ENCODE peak calls at places on chromosomes 6 and 20, in nine cellular contexts. One of them, this sample, is unnamed.

GRCh38 chr6:132937466-132937906 is 123.1 kb downstream of the RPS12 start:
- DNase-seq in transverse colon: peak; percentile 14
- DNase-seq in neural progenitor cell: peak; percentile 77
- DNase-seq in left ventricle myocardium inferior: no peak
- DNase-seq in WERI-Rb-1: peak; percentile 59
- DNase-seq in adrenal gland: peak; percentile 68
- DNase-seq in fibroblast of pulmonary artery: peak; percentile 45
- DNase-seq in A549: peak; percentile 46
- DNase-seq in AG10803: peak; percentile 16
- DNase-seq in this sample: no peak

GRCh38 chr20:3082955-3083952 is 1.3 kb downstream of the AVP start:
- DNase-seq in adrenal gland: no peak
- DNase-seq in fibroblast of pulmonary artery: no peak
- DNase-seq in A549: no peak
- DNase-seq in transverse colon: no peak
- DNase-seq in neural progenitor cell: peak; percentile 47
- DNase-seq in WERI-Rb-1: no peak
- DNase-seq in left ventricle myocardium inferior: no peak
- DNase-seq in AG10803: no peak
- DNase-seq in this sample: no peak

GRCh38 chr6:57324538-57324937 is 7.1 kb downstream of the PRIM2 start:
- DNase-seq in WERI-Rb-1: no peak
- DNase-seq in adrenal gland: no peak
- DNase-seq in transverse colon: no peak
- DNase-seq in A549: peak; percentile 9
- DNase-seq in left ventricle myocardium inferior: no peak
- DNase-seq in fibroblast of pulmonary artery: peak; percentile 48
- DNase-seq in AG10803: peak; percentile 39
- DNase-seq in neural progenitor cell: no peak
- DNase-seq in this sample: no peak

GRCh38 chr6:134363323-134364039 is 45.6 kb upstream of the SGK1 start:
- DNase-seq in neural progenitor cell: no peak
- DNase-seq in transverse colon: no peak
- DNase-seq in adrenal gland: peak; percentile 69
- DNase-seq in WERI-Rb-1: no peak
- DNase-seq in A549: peak; percentile 75
- DNase-seq in fibroblast of pulmonary artery: peak; percentile 51
- DNase-seq in left ventricle myocardium inferior: no peak
- DNase-seq in AG10803: peak; percentile 47
- DNase-seq in this sample: no peak

GRCh38 chr6:106080106-106081095 is 5.7 kb upstream of the PRDM1 start:
- DNase-seq in transverse colon: no peak
- DNase-seq in AG10803: no peak
- DNase-seq in neural progenitor cell: peak; percentile 67
- DNase-seq in left ventricle myocardium inferior: no peak
- DNase-seq in fibroblast of pulmonary artery: no peak
- DNase-seq in adrenal gland: no peak
- DNase-seq in WERI-Rb-1: peak; percentile 95
- DNase-seq in A549: no peak
- DNase-seq in this sample: no peak

GRCh38 chr6:124073021-124073420 is 269.4 kb downstream of the NKAIN2 start:
- DNase-seq in adrenal gland: no peak
- DNase-seq in WERI-Rb-1: no peak
- DNase-seq in AG10803: no peak
- DNase-seq in fibroblast of pulmonary artery: peak; percentile 10
- DNase-seq in A549: no peak
- DNase-seq in left ventricle myocardium inferior: no peak
- DNase-seq in neural progenitor cell: peak; percentile 53
- DNase-seq in transverse colon: no peak
- DNase-seq in this sample: no peak

GRCh38 chr6:35449287-35449881 is 2.8 kb upstream of the FANCE start:
- DNase-seq in A549: peak; percentile 60
- DNase-seq in adrenal gland: peak; percentile 63
- DNase-seq in transverse colon: no peak
- DNase-seq in AG10803: peak; percentile 71
- DNase-seq in fibroblast of pulmonary artery: peak; percentile 78
- DNase-seq in left ventricle myocardium inferior: no peak
- DNase-seq in WERI-Rb-1: no peak
- DNase-seq in neural progenitor cell: peak; percentile 85
- DNase-seq in this sample: no peak

GRCh38 chr6:46410330-46410953 is 80.8 kb downstream of the RCAN2 start:
- DNase-seq in WERI-Rb-1: no peak
- DNase-seq in fibroblast of pulmonary artery: peak; percentile 68
- DNase-seq in AG10803: peak; percentile 68
- DNase-seq in transverse colon: no peak
- DNase-seq in A549: no peak
- DNase-seq in adrenal gland: peak; percentile 79
- DNase-seq in left ventricle myocardium inferior: no peak
- DNase-seq in neural progenitor cell: peak; percentile 11
- DNase-seq in this sample: no peak

DNA sequence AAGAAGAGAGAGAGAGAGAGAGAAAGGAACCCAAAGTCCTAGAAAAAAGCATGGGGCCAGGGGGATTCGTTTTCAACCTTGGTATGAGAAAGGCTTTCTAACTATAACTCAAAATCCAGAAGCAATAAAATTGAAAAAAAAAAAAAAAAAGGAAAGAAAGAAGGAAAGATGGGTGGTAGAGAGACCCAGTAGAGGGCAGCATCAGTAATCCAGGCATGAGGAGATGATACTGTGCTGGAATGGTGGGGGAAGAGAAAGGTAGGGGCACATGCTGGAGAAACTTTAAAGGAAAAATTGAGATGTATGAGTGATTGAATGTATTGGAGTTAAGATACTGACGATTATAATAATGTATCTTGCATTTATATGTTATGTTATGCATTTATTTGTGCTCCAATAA is 1040.7 kb upstream of the FLRT3 start:
- DNase-seq in fibroblast of pulmonary artery: no peak
- DNase-seq in A549: peak; percentile 5
- DNase-seq in neural progenitor cell: no peak
- DNase-seq in adrenal gland: no peak
- DNase-seq in WERI-Rb-1: no peak
- DNase-seq in left ventricle myocardium inferior: no peak
- DNase-seq in AG10803: no peak
- DNase-seq in transverse colon: no peak
- DNase-seq in this sample: no peak
- TF ChIP-seq CTCF in fibroblast of pulmonary artery: no peak
- TF ChIP-seq CTCF in A549: peak; percentile 6
- TF ChIP-seq CTCF in neural progenitor cell: peak; percentile 39
- TF ChIP-seq CTCF in adrenal gland: no peak
- TF ChIP-seq CTCF in WERI-Rb-1: peak; percentile 32
- TF ChIP-seq CTCF in left ventricle myocardium inferior: no peak
- TF ChIP-seq CTCF in AG10803: no peak
- TF ChIP-seq CTCF in transverse colon: no peak
- TF ChIP-seq CTCF in this sample: no peak

DNA sequence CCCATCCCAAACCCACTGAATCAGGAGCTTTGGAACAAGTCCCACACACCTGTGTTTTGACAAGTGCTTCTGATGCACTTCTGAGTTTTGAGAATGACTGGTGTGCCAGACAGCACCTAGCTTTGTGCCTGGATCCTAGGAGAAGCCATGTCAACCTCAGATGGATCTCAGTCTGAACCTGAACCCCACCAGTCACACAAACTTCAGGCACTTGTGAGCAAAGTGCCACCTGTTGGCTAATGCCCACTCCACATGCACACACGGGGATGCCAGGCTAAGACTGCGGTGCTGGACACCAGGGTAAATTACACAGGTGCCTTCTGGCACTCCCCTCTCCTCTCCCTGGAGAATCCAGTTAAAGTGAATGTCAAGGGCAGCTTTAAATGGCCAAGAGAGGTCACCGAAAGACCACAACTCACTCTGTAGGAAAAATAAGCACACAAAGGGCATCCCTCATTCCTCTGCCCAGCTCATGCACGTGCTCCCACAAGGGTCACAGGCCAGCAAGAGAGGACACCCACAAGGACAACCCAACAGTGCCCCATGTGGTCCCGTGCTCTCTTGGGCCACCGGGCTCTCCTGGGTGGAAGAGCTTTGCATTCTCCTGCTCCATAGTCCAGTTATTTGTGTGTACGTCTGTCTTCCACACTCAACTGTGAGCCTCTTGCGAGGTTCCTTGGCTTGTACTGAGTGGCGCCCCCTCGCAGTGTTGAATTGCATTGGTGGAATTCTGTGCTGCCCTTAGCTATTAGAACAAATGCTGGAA is 45.6 kb downstream of the TAF8 start:
- DNase-seq in A549: peak; percentile 24
- DNase-seq in WERI-Rb-1: peak; percentile 38
- DNase-seq in neural progenitor cell: peak; percentile 28
- DNase-seq in transverse colon: no peak
- DNase-seq in left ventricle myocardium inferior: no peak
- DNase-seq in AG10803: no peak
- DNase-seq in fibroblast of pulmonary artery: no peak
- DNase-seq in adrenal gland: no peak
- DNase-seq in this sample: no peak
- TF ChIP-seq CTCF in A549: no peak
- TF ChIP-seq CTCF in WERI-Rb-1: peak; percentile 27
- TF ChIP-seq CTCF in neural progenitor cell: peak; percentile 46
- TF ChIP-seq CTCF in transverse colon: no peak
- TF ChIP-seq CTCF in left ventricle myocardium inferior: no peak
- TF ChIP-seq CTCF in AG10803: peak; percentile 8
- TF ChIP-seq CTCF in fibroblast of pulmonary artery: no peak
- TF ChIP-seq CTCF in adrenal gland: no peak
- TF ChIP-seq CTCF in this sample: no peak

GRCh38 chr20:56631990-56632327 is 2.9 kb downstream of the TFAP2C start:
- DNase-seq in WERI-Rb-1: no peak
- DNase-seq in adrenal gland: no peak
- DNase-seq in neural progenitor cell: no peak
- DNase-seq in left ventricle myocardium inferior: no peak
- DNase-seq in AG10803: peak; percentile 44
- DNase-seq in transverse colon: no peak
- DNase-seq in fibroblast of pulmonary artery: no peak
- DNase-seq in A549: no peak
- DNase-seq in this sample: no peak

GRCh38 chr20:56629464-56630085 is 469 bp downstream of the TFAP2C start:
- DNase-seq in fibroblast of pulmonary artery: no peak
- DNase-seq in neural progenitor cell: peak; percentile 57
- DNase-seq in A549: no peak
- DNase-seq in adrenal gland: no peak
- DNase-seq in AG10803: no peak
- DNase-seq in transverse colon: no peak
- DNase-seq in left ventricle myocardium inferior: no peak
- DNase-seq in WERI-Rb-1: no peak
- DNase-seq in this sample: no peak

GRCh38 chr20:56631318-56631989 is 2.3 kb downstream of the TFAP2C start:
- DNase-seq in left ventricle myocardium inferior: no peak
- DNase-seq in transverse colon: no peak
- DNase-seq in A549: no peak
- DNase-seq in neural progenitor cell: peak; percentile 66
- DNase-seq in adrenal gland: no peak
- DNase-seq in AG10803: no peak
- DNase-seq in WERI-Rb-1: no peak
- DNase-seq in fibroblast of pulmonary artery: no peak
- DNase-seq in this sample: no peak

GRCh38 chr20:56630086-56630493 is 984 bp downstream of the TFAP2C start:
- DNase-seq in left ventricle myocardium inferior: no peak
- DNase-seq in AG10803: peak; percentile 86
- DNase-seq in transverse colon: peak; percentile 64
- DNase-seq in adrenal gland: no peak
- DNase-seq in neural progenitor cell: peak; percentile 95
- DNase-seq in WERI-Rb-1: no peak
- DNase-seq in A549: peak; percentile 83
- DNase-seq in fibroblast of pulmonary artery: peak; percentile 28
- DNase-seq in this sample: no peak

DNA sequence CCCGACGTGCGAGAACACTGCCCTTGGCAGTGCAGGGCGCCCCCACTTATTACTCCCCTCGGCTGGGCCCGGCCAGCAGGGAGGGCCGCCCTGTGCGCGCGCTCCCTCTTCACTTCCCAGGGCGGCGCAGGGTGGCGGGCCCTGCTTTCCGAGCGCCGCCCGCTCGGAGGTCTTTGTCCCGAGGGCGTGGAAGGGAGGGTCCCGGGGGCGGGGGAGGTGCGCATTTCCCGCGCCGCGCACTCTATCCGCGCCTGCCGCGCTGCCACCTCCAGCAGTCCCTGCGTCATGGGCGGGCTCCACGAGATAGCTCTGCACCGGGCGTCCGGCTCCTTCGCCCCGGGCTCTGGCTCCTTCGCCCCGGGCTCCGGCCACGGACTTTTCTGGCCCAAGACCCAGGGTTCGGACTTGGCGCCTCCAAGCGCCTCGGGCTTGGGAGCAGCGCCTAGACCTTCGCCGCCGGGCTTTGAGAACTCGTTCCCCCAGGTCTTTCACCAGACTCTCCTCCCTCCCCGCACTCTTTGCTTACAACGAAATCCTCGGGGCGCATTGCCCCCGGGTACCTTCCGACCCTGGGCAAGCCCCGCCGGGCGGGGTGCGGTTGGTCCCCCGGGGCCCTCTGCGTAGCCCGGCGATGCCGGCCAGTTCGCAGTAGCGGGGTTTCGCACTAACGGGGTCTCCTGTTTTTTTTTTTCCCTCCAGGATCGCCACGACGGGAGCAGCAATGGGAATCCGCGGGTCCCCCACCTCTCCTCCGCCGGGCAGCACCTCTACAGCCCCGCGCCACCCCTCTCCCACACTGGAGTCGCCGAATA is 1.6 kb downstream of the TFAP2C start:
- DNase-seq in neural progenitor cell: peak; percentile 76
- DNase-seq in A549: peak; percentile 50
- DNase-seq in transverse colon: no peak
- DNase-seq in AG10803: peak; percentile 42
- DNase-seq in WERI-Rb-1: no peak
- DNase-seq in left ventricle myocardium inferior: no peak
- DNase-seq in adrenal gland: no peak
- DNase-seq in fibroblast of pulmonary artery: no peak
- DNase-seq in this sample: no peak
- TF ChIP-seq CTCF in neural progenitor cell: peak; percentile 19
- TF ChIP-seq CTCF in A549: peak; percentile 24
- TF ChIP-seq CTCF in transverse colon: no peak
- TF ChIP-seq CTCF in AG10803: no peak
- TF ChIP-seq CTCF in WERI-Rb-1: no peak
- TF ChIP-seq CTCF in left ventricle myocardium inferior: peak; percentile 4
- TF ChIP-seq CTCF in adrenal gland: no peak
- TF ChIP-seq CTCF in fibroblast of pulmonary artery: no peak
- TF ChIP-seq CTCF in this sample: no peak

DNA sequence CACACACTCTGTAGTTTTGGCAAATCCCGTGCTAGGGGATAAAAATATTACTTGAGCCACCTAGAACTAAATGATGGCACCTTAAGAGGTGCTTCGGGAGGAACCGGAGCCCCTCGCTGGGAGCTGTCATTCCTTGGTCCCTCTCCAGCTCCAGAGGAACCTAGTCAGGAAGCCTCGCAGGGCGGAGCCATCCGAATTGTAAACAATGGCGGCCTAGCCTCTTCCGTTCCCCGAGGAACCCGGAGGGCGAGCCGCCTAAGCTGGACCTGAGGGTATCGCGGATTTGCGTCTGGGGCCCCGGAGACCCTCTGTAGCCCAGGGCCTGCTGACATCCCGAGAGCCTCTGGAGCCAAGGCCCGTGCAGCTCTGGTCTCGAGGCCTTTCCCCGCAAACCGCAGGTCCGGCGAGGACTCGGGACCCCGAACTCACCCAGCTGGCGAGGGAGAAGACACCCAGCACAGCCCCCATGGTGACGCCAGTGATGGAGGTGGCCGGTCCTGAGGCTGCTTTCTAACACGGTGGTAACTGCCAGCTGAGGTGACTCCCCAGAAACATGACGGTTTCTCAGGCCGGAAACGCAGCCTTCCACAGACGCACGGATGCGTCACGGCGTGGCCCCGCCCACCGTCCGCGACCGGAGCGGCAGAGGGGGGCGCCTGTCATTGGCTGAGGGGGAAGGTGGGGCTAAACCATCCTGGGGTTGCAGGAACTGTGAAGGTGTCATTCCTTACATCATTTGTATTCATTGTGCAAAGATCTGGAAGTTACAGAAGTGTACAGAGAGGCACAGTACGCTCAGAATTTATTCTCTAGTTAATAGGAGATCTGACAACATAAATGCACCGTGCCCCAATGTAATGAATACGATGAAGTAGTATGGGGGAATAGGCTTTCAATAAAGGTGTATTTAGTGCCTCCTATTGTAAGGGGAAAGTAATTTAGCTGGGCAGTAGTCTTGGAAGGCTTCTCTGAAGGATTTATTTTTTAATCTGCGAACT is at the start of gene SERINC3:
- DNase-seq in A549: peak; percentile 94
- DNase-seq in neural progenitor cell: peak; percentile 93
- DNase-seq in WERI-Rb-1: peak; percentile 93
- DNase-seq in fibroblast of pulmonary artery: peak; percentile 98
- DNase-seq in transverse colon: peak; percentile 98
- DNase-seq in left ventricle myocardium inferior: peak; percentile 95
- DNase-seq in AG10803: peak; percentile 93
- DNase-seq in adrenal gland: peak; percentile 98
- DNase-seq in this sample: peak; percentile 97
- TF ChIP-seq CTCF in A549: peak; percentile 52
- TF ChIP-seq CTCF in neural progenitor cell: peak; percentile 28
- TF ChIP-seq CTCF in WERI-Rb-1: no peak
- TF ChIP-seq CTCF in fibroblast of pulmonary artery: peak; percentile 14
- TF ChIP-seq CTCF in transverse colon: no peak
- TF ChIP-seq CTCF in left ventricle myocardium inferior: no peak
- TF ChIP-seq CTCF in AG10803: peak; percentile 22
- TF ChIP-seq CTCF in adrenal gland: peak; percentile 4
- TF ChIP-seq CTCF in this sample: no peak